ENCODE peak calls at places on chromosomes 7 and 10, in four cellular contexts. R is H9, K is AG04450, E is adipocyte. B is an unnamed sample.

GRCh38 chr10:73922007-73922863 is 11.3 kb downstream of the PLAU start:
- DNase-seq in R (no peak), K (no peak), E (no peak), B (no peak)

GRCh38 chr7:10889266-10889898 is 84.3 kb upstream of the PHF14 start:
- DNase-seq in R (peak; percentile 47), K (peak; percentile 8), E (peak; percentile 62), B (peak; percentile 72)

GRCh38 chr7:108016841-108017775 is 14.1 kb upstream of the LAMB1 start:
- DNase-seq in R (no peak), K (no peak), E (peak; percentile 56), B (peak; percentile 80)

GRCh38 chr10:36170943-36171501 is 528.9 kb upstream of the FZD8 start:
- DNase-seq in R (no peak), K (no peak), E (peak; percentile 41), B (no peak)

GRCh38 chr7:46616636-46617035 is 695.6 kb upstream of the IGFBP3 start:
- DNase-seq in R (no peak), K (no peak), E (peak; percentile 27), B (no peak)

GRCh38 chr10:44935201-44935960 is 24.2 kb upstream of the RASSF4 start:
- DNase-seq in R (peak; percentile 28), K (peak; percentile 66), E (peak; percentile 75), B (peak; percentile 95)

GRCh38 chr10:30183076-30183402 is 123.7 kb upstream of the JCAD start:
- DNase-seq in R (no peak), K (no peak), E (no peak), B (no peak)

GRCh38 chr7:95549818-95550529 is 46.3 kb downstream of the PDK4 start:
- DNase-seq in R (no peak), K (peak; percentile 13), E (peak; percentile 84), B (peak; percentile 97)

GRCh38 chr7:44094365-44094764 is 9.8 kb upstream of the AEBP1 start:
- DNase-seq in R (no peak), K (no peak), E (no peak), B (no peak)

GRCh38 chr10:126199221-126199998 is 188.9 kb downstream of the ADAM12 start:
- DNase-seq in R (no peak), K (peak; percentile 95), E (peak; percentile 95), B (no peak)

GRCh38 chr7:88091988-88092675 is 127.7 kb downstream of the SRI start:
- DNase-seq in R (no peak), K (no peak), E (no peak), B (no peak)

GRCh38 chr7:121366852-121367431 is 29.2 kb downstream of the FAM3C start:
- DNase-seq in R (no peak), K (peak; percentile 10), E (peak; percentile 77), B (peak; percentile 67)

GRCh38 chr7:12583181-12583580 is 12.7 kb downstream of the SCIN start:
- DNase-seq in R (no peak), K (no peak), E (peak; percentile 67), B (no peak)

GRCh38 chr7:50332241-50333176 is 28.0 kb downstream of the IKZF1 start:
- DNase-seq in R (no peak), K (no peak), E (no peak), B (no peak)

GRCh38 chr7:127938588-127938987 is 92.6 kb downstream of the LRRC4 start:
- DNase-seq in R (no peak), K (peak; percentile 57), E (peak; percentile 88), B (peak; percentile 65)

GRCh38 chr7:127705461-127705959 is 53.5 kb downstream of the SND1 start:
- DNase-seq in R (no peak), K (no peak), E (no peak), B (no peak)

GRCh38 chr7:157076466-157076865 is 62.3 kb upstream of the UBE3C start:
- DNase-seq in R (no peak), K (no peak), E (no peak), B (no peak)
- H3K27me3 ChIP-seq in R (peaks cover 2% of the 10 kb centered on the region), K (peaks cover 35% of the 10 kb centered on the region), E (peaks cover 29% of the 10 kb centered on the region), B (peaks cover 70% of the 10 kb centered on the region)

DNA sequence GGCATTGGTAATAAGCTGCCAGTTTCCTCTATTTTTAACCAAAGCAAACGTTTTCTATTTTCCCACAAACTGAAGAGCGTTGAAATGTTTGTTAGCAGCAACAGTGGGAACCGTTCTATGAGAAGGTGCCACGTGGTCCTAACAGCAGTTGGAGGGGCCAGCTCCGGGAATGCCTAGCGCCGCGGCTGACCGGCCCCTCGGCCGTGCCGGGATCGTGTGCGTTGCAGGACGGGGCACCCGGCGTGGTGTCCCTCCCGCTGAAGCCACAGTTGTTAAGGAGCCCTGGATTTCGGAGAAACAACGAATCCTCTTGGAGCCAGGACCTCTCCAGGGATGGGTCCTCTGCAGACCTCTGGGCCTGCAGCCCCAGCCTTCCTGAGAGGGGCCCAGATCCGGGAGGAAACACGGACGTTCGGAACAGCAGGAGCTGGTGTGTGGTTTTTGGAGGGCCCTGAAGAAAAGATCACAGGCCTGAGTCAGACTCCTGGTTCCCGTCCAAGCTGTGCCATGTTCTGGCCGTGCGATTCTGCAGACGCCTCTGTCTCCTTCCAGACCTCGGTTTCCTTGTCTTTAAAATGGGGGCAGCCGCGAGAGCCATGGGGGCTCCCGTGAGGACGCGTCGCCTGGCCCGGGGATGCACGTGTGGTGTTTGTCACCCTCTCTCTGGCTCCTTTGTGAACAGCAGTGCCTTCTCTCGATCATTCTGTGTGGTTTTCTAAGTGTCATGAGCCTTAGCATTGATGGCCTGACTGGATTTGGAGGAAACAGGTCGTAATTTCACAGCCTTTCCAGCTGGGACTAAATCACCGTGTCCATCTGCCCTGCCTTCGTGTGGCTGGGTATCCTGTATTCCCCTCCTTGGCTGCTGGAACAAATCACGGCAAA is 40.4 kb downstream of the FAM20C start:
- DNase-seq in R (no peak), K (no peak), E (peak; percentile 80), B (peak; percentile 80)
- H3K27me3 ChIP-seq in R (no peaks in the 10 kb centered on the region), K (no peaks in the 10 kb centered on the region), E (no peaks in the 10 kb centered on the region), B (no peaks in the 10 kb centered on the region)

DNA sequence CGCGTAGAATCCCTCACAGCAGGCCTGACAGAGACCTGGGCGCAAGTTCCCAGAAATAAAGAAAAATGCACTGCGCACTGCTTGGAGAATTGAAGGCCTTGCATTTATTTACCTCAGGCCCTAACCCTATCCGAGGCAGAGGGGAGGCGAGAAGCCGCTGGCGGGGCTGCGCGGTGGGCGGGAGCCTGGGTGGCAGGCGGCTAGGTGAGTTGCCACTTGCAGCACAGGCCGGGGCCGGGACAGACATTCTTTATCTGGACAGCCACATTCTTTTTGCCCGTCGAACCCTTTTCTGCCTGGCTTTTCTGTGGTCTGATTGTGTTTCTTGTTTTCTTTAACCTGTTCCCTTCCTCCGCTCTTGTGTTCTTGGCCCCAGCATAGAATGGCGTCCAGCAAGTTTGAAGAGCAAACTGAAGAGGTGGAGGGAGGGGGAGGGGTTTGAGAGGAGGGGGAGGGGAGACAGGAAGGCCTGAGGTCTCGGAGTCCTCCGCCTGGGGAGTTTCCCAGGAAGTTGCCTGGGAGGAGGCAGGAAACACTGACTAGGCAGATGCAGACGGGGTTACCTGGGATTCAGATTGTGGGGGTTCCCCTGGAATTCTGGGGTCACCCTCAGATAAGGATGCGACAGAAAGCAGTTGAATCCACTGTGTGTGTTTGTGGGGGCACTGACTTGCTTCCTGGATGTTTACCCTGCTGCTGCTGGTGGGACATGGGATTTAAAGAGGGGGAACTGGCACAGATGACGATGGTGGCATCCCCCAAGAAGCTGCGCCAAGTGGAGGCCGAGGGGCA is 5.1 kb downstream of the SHH start:
- DNase-seq in R (peak; percentile 77), K (no peak), E (no peak), B (no peak)
- H3K27me3 ChIP-seq in R (peaks cover 81% of the 10 kb centered on the region), K (peaks cover 77% of the 10 kb centered on the region), E (peaks cover 44% of the 10 kb centered on the region), B (peaks cover 100% of the 10 kb centered on the region)

DNA sequence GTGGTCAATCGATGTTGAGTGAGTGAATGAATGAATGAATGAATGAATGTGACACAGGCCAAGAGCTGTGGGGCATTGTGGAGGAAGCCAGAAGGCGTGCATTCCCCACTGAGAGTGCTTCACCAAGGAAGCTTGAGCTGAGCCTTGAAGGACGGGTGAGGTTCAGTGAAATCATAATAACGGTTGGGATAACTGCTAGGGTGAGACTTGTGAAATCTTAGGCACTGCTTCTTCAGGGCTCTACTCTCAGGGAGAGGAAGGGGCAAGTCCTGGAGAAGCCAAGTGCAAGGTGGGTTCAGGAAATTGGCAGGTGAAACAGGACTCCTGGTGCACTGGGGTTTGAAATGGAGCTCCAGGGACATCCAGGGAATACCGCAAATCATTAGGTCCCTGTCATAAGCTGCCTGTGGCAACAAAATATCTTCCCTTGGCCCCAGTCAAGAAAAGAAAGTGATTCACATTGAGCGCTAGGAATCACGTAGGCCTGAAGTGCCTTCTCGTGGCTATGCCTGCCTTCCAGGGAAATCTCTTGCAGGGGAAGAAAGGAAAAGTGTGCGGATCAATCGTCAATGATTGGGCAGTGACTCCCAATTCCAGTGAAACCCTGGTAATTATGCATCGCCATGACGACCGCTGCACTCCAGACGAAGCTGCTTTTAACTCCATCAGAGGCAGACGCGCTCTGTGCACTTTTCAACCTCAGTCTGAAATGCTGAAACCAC is 23.8 kb upstream of the PRKAG2 start:
- DNase-seq in R (no peak), K (no peak), E (peak; percentile 11), B (no peak)
- H3K27me3 ChIP-seq in R (no peaks in the 10 kb centered on the region), K (peaks cover 18% of the 10 kb centered on the region), E (peaks cover 33% of the 10 kb centered on the region), B (no peaks in the 10 kb centered on the region)

GRCh38 chr7:27148031-27148775 is 629 bp upstream of the HOXA6 start:
- DNase-seq in R (no peak), K (no peak), E (no peak), B (no peak)

GRCh38 chr7:27146491-27147210 is 923 bp downstream of the HOXA6 start:
- DNase-seq in R (no peak), K (no peak), E (no peak), B (no peak)

GRCh38 chr7:27148776-27149641 is 1.4 kb upstream of the HOXA6 start:
- DNase-seq in R (no peak), K (no peak), E (no peak), B (no peak)

GRCh38 chr7:27145884-27146401 is 1.6 kb downstream of the HOXA6 start:
- DNase-seq in R (no peak), K (no peak), E (no peak), B (no peak)

DNA sequence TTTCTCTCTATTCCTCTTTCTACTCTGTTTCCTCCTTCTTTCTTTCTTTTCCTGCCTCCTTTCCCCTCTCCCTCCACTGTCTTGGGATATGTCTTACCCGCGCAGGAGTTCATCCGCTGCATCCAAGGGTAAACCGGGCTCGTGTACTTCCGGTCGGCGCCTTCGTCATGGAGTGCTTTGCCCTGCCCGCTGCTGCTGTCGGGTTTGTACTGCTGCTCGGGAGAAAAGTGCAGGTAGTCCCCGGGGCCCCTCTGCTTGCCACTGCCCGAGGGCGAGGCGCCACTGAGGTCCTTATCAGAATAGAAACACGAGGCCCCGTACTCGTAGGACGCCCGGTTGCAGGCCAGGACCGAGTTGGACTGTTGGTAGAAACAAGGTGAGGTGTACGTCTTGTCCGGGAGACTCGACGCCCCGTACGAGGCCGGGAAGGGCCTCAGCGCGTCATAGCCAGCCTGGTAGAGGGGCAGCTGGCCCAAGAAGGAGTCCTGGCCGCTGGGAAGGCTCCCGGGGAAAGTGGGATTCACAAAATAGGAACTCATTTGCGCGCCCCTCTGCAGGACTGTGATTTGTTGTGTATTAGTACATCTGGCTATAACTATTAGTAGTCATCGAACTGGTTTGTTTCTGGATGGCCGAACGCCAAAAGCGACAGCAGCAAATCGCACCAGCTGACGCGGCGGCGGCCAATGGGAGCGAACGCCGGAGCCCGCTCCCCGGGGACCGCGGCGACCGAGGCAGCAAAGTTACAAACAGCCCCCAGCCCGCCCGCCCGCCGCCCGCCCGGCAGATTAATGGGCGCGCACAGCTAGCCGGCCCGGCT is at the start of gene HOXA6:
- DNase-seq in R (peak; percentile 53), K (no peak), E (no peak), B (no peak)
- H3K27me3 ChIP-seq in R (peaks cover 94% of the 10 kb centered on the region), K (no peaks in the 10 kb centered on the region), E (no peaks in the 10 kb centered on the region), B (peaks cover 100% of the 10 kb centered on the region)

GRCh38 chr10:8577681-8578080 is 523.2 kb downstream of the GATA3 start:
- DNase-seq in R (no peak), K (no peak), E (no peak), B (no peak)
- H3K27me3 ChIP-seq in R (no peaks in the 10 kb centered on the region), K (no peaks in the 10 kb centered on the region), E (no peaks in the 10 kb centered on the region), B (no peaks in the 10 kb centered on the region)

GRCh38 chr10:96295475-96295874 is 8.8 kb upstream of the DNTT start:
- DNase-seq in R (no peak), K (no peak), E (no peak), B (no peak)
- H3K27me3 ChIP-seq in R (no peaks in the 10 kb centered on the region), K (peaks cover 3% of the 10 kb centered on the region), E (peaks cover 36% of the 10 kb centered on the region), B (no peaks in the 10 kb centered on the region)

B was measured in cardiac muscle cell.